ENCODE peak calls at places on chromosome 1, in nine cellular contexts. S is C1 segment of cervical spinal cord; M is GF-D8; U is K562; L is foreskin fibroblast; D is pancreas; Z is activated T-helper 1 cell treated with Interleukin-2 at 50 U/mL for 16 hours; B is heart right ventricle; I is stimulated activated CD8-positive, alpha-beta memory T cell treated with anti-CD3 and anti-CD28 coated beads, Interleukin-2, amount 100 ng/mL, for 1 hour. Y is an unnamed sample.

GRCh38 chr1:84078108-84078823 is 65.8 kb upstream of the PRKACB start:
- DNase-seq in S (no peak), M (no peak), U (peak), L (peak), D (no peak), Z (peak), B (no peak), I (no peak), Y (no peak)

GRCh38 chr1:21552715-21553114 is 43.5 kb downstream of the ALPL start:
- DNase-seq in S (no peak), M (peak), U (no peak), L (peak), D (no peak), Z (no peak), B (no peak), I (no peak), Y (no peak)

GRCh38 chr1:54559771-54560231 is 11.8 kb downstream of the ACOT11 start:
- DNase-seq in S (no peak), M (no peak), U (no peak), L (no peak), D (no peak), Z (no peak), B (peak), I (no peak), Y (no peak)

GRCh38 chr1:163055005-163055404 is 14.2 kb upstream of the RGS4 start:
- DNase-seq in S (no peak), M (no peak), U (no peak), L (no peak), D (no peak), Z (no peak), B (no peak), I (no peak), Y (no peak)

GRCh38 chr1:3597599-3597964 is 13.7 kb downstream of the MEGF6 start:
- DNase-seq in S (no peak), M (no peak), U (no peak), L (no peak), D (no peak), Z (no peak), B (no peak), I (no peak), Y (no peak)

GRCh38 chr1:154607084-154607747 is 770 bp downstream of the ADAR start:
- DNase-seq in S (no peak), M (no peak), U (peak), L (peak), D (no peak), Z (no peak), B (no peak), I (no peak), Y (no peak)

GRCh38 chr1:160646711-160647328 is at the start of gene SLAMF1:
- DNase-seq in S (no peak), M (peak), U (no peak), L (no peak), D (no peak), Z (peak), B (no peak), I (no peak), Y (no peak)

GRCh38 chr1:3060112-3060511 is 8.9 kb upstream of the PRDM16 start:
- DNase-seq in S (no peak), M (no peak), U (no peak), L (no peak), D (no peak), Z (no peak), B (no peak), I (no peak), Y (no peak)

GRCh38 chr1:71796044-71796443 is 486.3 kb downstream of the NEGR1 start:
- DNase-seq in S (no peak), M (no peak), U (no peak), L (no peak), D (no peak), Z (no peak), B (no peak), I (no peak), Y (no peak)

GRCh38 chr1:29966526-29967045 is 730.3 kb downstream of the PTPRU start:
- DNase-seq in S (no peak), M (no peak), U (no peak), L (no peak), D (no peak), Z (no peak), B (no peak), I (no peak), Y (no peak)

GRCh38 chr1:5650283-5651026 is 341.8 kb downstream of the NPHP4 start:
- DNase-seq in S (no peak), M (no peak), U (no peak), L (no peak), D (no peak), Z (no peak), B (no peak), I (no peak), Y (no peak)

GRCh38 chr1:80023366-80023765 is 1016.8 kb upstream of the ADGRL4 start:
- DNase-seq in S (no peak), M (no peak), U (no peak), L (peak), D (no peak), Z (no peak), B (no peak), I (no peak), Y (no peak)

GRCh38 chr1:229456016-229456415 is 22.1 kb upstream of the ACTA1 start:
- DNase-seq in S (no peak), M (no peak), U (no peak), L (no peak), D (no peak), Z (no peak), B (no peak), I (no peak), Y (no peak)

GRCh38 chr1:67947114-67947513 is 103.3 kb downstream of the DIRAS3 start:
- DNase-seq in S (no peak), M (no peak), U (no peak), L (no peak), D (no peak), Z (no peak), B (peak), I (no peak), Y (no peak)